ENCODE peak calls at places on chromosomes 7 and 10, in nine cellular contexts. Z is A549, C is mammary epithelial cell, L is right lobe of liver, N is ascending aorta, A is psoas muscle, Y is PC-3, W is lower lobe of right lung, P is fibroblast of villous mesenchyme. I is an unnamed sample.

GRCh38 chr10:70602665-70603438 is at the start of gene PRF1:
- DNase-seq in Z (no peak), C (no peak), L (no peak), N (no peak), A (peak; percentile 66), Y (no peak), W (peak; percentile 65), P (no peak), I (no peak)

GRCh38 chr10:132689721-132690360 is 96.1 kb downstream of the NKX6-2 start:
- DNase-seq in Z (no peak), C (no peak), L (peak; percentile 37), N (peak; percentile 39), A (peak; percentile 19), Y (no peak), W (peak; percentile 23), P (no peak), I (no peak)

GRCh38 chr10:125216897-125217296 is 56.5 kb upstream of the CTBP2 start:
- DNase-seq in Z (no peak), C (no peak), L (no peak), N (no peak), A (no peak), Y (no peak), W (no peak), P (no peak), I (no peak)

GRCh38 chr10:44325878-44326277 is 59.0 kb downstream of the CXCL12 start:
- DNase-seq in Z (no peak), C (no peak), L (no peak), N (peak; percentile 33), A (no peak), Y (no peak), W (no peak), P (no peak), I (no peak)

GRCh38 chr7:70434376-70434775 is 697.6 kb upstream of the GALNT17 start:
- DNase-seq in Z (peak; percentile 3), C (no peak), L (no peak), N (no peak), A (no peak), Y (no peak), W (no peak), P (no peak), I (no peak)

GRCh38 chr7:44846816-44847508 is 925 bp downstream of the H2AZ2 start:
- DNase-seq in Z (no peak), C (no peak), L (no peak), N (no peak), A (no peak), Y (no peak), W (no peak), P (no peak), I (no peak)

GRCh38 chr7:1224093-1224702 is 8.5 kb upstream of the UNCX start:
- DNase-seq in Z (no peak), C (no peak), L (no peak), N (no peak), A (no peak), Y (no peak), W (no peak), P (no peak), I (no peak)

GRCh38 chr10:70492786-70493659 is 14.5 kb downstream of the PALD1 start:
- DNase-seq in Z (no peak), C (peak; percentile 41), L (no peak), N (no peak), A (no peak), Y (peak; percentile 60), W (peak; percentile 77), P (no peak), I (no peak)

GRCh38 chr7:97179454-97180104 is 62.1 kb downstream of the SDHAF3 start:
- DNase-seq in Z (peak; percentile 66), C (peak; percentile 32), L (peak; percentile 58), N (no peak), A (no peak), Y (peak; percentile 60), W (no peak), P (peak; percentile 61), I (no peak)

GRCh38 chr7:22255834-22256233 is 101.1 kb downstream of the RAPGEF5 start:
- DNase-seq in Z (no peak), C (no peak), L (no peak), N (no peak), A (no peak), Y (no peak), W (no peak), P (no peak), I (no peak)

GRCh38 chr10:107168739-107169138 is 4.2 kb upstream of the SORCS1 start:
- DNase-seq in Z (no peak), C (no peak), L (no peak), N (no peak), A (no peak), Y (no peak), W (no peak), P (no peak), I (no peak)

GRCh38 chr7:7265676-7266075 is 83.3 kb downstream of the C1GALT1 start:
- DNase-seq in Z (no peak), C (no peak), L (no peak), N (no peak), A (no peak), Y (no peak), W (no peak), P (no peak), I (no peak)

GRCh38 chr10:23448802-23449570 is 10.1 kb downstream of the OTUD1 start:
- DNase-seq in Z (no peak), C (no peak), L (no peak), N (no peak), A (no peak), Y (no peak), W (no peak), P (peak; percentile 30), I (no peak)

GRCh38 chr7:111223802-111224253 is 132.9 kb downstream of the LRRN3 start:
- DNase-seq in Z (no peak), C (no peak), L (no peak), N (no peak), A (no peak), Y (no peak), W (no peak), P (no peak), I (no peak)

GRCh38 chr10:88347022-88347421 is 236.1 kb downstream of the RNLS start:
- DNase-seq in Z (no peak), C (no peak), L (no peak), N (no peak), A (no peak), Y (no peak), W (no peak), P (peak; percentile 85), I (no peak)

GRCh38 chr10:95601116-95601719 is 40.0 kb upstream of the SORBS1 start:
- DNase-seq in Z (peak; percentile 87), C (peak; percentile 76), L (peak; percentile 82), N (peak; percentile 92), A (peak; percentile 85), Y (peak; percentile 89), W (peak; percentile 70), P (peak; percentile 90), I (peak; percentile 72)

GRCh38 chr10:34815174-34816066 is at the start of gene PARD3:
- DNase-seq in Z (peak; percentile 71), C (peak; percentile 42), L (peak; percentile 79), N (peak; percentile 71), A (peak; percentile 88), Y (peak; percentile 91), W (peak; percentile 73), P (peak; percentile 66), I (no peak)

GRCh38 chr7:80039255-80039884 is 95.3 kb upstream of the GNAI1 start:
- DNase-seq in Z (no peak), C (no peak), L (no peak), N (no peak), A (no peak), Y (no peak), W (no peak), P (no peak), I (no peak)
- TF ChIP-seq CTCF in Z (no peak), C (no peak), L (no peak), N (no peak), A (no peak), Y (no peak), W (no peak), P (no peak), I (no peak)

DNA sequence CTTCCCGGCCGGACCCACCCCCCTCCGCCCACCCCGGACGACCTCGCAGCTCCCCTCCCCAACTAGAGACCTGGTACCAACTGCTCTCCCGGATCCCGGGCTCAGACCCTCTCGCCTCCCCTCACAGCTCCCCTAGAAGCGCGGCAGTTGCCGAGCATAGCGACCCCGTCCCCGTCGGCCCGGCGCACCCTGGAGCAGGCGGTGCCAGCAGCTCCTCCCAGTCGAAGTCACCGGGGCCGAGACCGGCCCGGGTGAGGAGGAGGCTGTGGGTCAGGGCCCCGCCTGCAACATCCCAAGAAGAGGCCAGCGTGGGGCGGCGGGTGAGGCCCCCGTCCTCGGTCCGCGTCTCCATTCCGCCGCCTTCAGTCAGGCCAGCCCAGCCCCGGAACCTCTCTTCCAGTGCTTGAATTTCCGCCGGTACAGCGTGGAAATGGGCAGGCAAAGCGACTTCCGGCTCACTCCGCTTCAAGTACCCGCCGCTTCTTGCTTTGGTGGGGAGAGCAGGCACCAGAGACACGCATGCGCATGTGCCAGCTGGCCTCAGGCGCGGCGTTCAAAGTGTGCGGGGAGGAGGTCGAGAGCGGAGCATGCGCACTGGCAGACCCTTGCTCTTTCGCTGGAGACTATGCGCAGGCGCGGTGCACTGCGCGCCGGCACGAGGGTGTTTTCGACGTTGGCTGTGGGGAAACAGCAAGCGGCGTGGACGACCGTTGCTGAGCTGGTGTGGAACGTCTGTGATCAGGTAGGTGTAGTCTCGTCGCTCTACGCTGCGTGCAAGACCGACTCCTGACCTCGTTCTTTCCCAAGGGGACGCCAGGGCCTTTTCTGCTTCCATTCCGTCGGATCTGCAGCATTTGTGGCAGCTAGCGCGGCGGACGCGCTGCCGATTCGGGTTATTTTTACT is at the start of gene C10orf88:
- DNase-seq in Z (peak; percentile 99), C (peak; percentile 97), L (peak; percentile 98), N (peak; percentile 98), A (peak; percentile 99), Y (peak; percentile 95), W (peak; percentile 98), P (peak; percentile 99), I (peak; percentile 80)
- TF ChIP-seq CTCF in Z (no peak), C (no peak), L (no peak), N (no peak), A (no peak), Y (no peak), W (no peak), P (peak; percentile 3), I (no peak)

DNA sequence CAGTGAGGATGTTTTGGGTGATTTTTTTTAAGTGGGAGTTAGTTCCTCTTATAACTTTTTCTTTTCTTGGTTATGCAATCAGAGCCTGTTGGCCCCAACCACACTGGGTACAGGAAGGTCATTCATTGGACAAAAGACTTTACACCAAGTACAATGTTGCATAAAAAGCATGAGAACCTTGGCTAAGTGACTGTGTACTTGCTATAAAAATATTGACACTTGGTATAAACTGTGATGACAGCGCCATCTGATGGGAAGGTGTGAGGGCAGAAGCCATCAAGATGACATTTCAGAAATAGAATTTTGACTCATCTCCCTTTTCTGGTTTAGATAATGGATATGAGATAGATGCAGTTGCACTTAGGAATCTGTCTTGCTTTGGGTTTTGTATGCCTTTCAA is 126.4 kb upstream of the CCDC6 start:
- DNase-seq in Z (peak; percentile 67), C (peak; percentile 59), L (peak; percentile 60), N (peak; percentile 75), A (peak; percentile 58), Y (peak; percentile 96), W (no peak), P (peak; percentile 55), I (peak; percentile 32)
- TF ChIP-seq CTCF in Z (peak; percentile 62), C (peak; percentile 69), L (peak; percentile 68), N (peak; percentile 41), A (peak; percentile 63), Y (peak; percentile 100), W (peak; percentile 54), P (peak; percentile 47), I (no peak)

DNA sequence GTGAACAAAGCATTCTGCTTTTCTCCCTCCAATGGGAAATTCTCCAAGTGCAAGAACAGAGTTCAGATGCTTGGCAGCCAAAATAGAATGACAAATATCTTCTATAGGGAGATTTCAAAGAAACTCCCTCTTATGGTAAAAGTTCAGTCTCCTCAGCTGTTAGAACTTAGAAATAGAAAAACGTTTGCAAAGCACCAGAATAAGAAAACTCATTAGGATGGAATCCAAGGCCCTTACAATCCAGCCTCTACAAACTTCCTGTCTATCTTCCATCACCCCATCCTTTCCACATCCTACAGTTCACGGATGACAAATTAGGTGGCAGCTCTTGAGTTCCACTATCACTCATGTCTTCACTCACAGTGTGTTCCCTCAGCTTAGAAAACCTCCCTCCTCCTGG is 25.7 kb downstream of the FAM13C start:
- DNase-seq in Z (no peak), C (peak; percentile 12), L (no peak), N (no peak), A (no peak), Y (no peak), W (no peak), P (no peak), I (no peak)
- TF ChIP-seq CTCF in Z (no peak), C (no peak), L (no peak), N (no peak), A (no peak), Y (no peak), W (no peak), P (no peak), I (no peak)

I was measured in omental fat pad.